ENCODE peak calls at places on chromosomes 7 and 10, in ten cellular contexts. One of them, this sample, is unnamed. For H3K4me1, the result is how much of the 10 kb centered on the place peaks cover.

GRCh38 chr7:117750612-117751563 is 122.4 kb downstream of the CTTNBP2 start:
- DNase-seq in prostate gland: no peak
- DNase-seq in sigmoid colon: no peak
- DNase-seq in transverse colon: no peak
- DNase-seq in GM23338: peak
- DNase-seq in stomach: no peak
- DNase-seq in Panc1: no peak
- DNase-seq in K562: peak
- DNase-seq in spleen: no peak
- DNase-seq in endothelial cell of umbilical vein: peak
- DNase-seq in this sample: no peak

GRCh38 chr10:120819366-120819765 is 31.8 kb upstream of the WDR11 start:
- DNase-seq in prostate gland: no peak
- DNase-seq in sigmoid colon: no peak
- DNase-seq in transverse colon: no peak
- DNase-seq in GM23338: no peak
- DNase-seq in stomach: no peak
- DNase-seq in Panc1: no peak
- DNase-seq in K562: no peak
- DNase-seq in spleen: no peak
- DNase-seq in endothelial cell of umbilical vein: no peak
- DNase-seq in this sample: no peak

GRCh38 chr10:44891721-44892120 is 19.4 kb upstream of the TMEM72 start:
- DNase-seq in prostate gland: no peak
- DNase-seq in sigmoid colon: no peak
- DNase-seq in transverse colon: no peak
- DNase-seq in GM23338: no peak
- DNase-seq in stomach: no peak
- DNase-seq in Panc1: no peak
- DNase-seq in K562: no peak
- DNase-seq in spleen: no peak
- DNase-seq in endothelial cell of umbilical vein: no peak
- DNase-seq in this sample: no peak

GRCh38 chr7:130901209-130901783 is 167.3 kb upstream of the KLF14 start:
- DNase-seq in prostate gland: peak
- DNase-seq in sigmoid colon: peak
- DNase-seq in transverse colon: peak
- DNase-seq in GM23338: no peak
- DNase-seq in stomach: peak
- DNase-seq in Panc1: peak
- DNase-seq in K562: no peak
- DNase-seq in spleen: no peak
- DNase-seq in endothelial cell of umbilical vein: no peak
- DNase-seq in this sample: peak

GRCh38 chr7:27933691-27934565 is 194.0 kb downstream of the TAX1BP1 start:
- DNase-seq in prostate gland: no peak
- DNase-seq in sigmoid colon: no peak
- DNase-seq in transverse colon: no peak
- DNase-seq in GM23338: peak
- DNase-seq in stomach: no peak
- DNase-seq in Panc1: no peak
- DNase-seq in K562: no peak
- DNase-seq in spleen: no peak
- DNase-seq in endothelial cell of umbilical vein: peak
- DNase-seq in this sample: no peak

GRCh38 chr7:18753972-18754610 is 258.5 kb downstream of the HDAC9 start:
- DNase-seq in prostate gland: no peak
- DNase-seq in sigmoid colon: no peak
- DNase-seq in transverse colon: no peak
- DNase-seq in GM23338: no peak
- DNase-seq in stomach: no peak
- DNase-seq in Panc1: no peak
- DNase-seq in K562: no peak
- DNase-seq in spleen: no peak
- DNase-seq in endothelial cell of umbilical vein: no peak
- DNase-seq in this sample: no peak

GRCh38 chr7:151249732-151250072 is 1.2 kb upstream of the SMARCD3 start:
- DNase-seq in prostate gland: peak
- DNase-seq in sigmoid colon: peak
- DNase-seq in transverse colon: peak
- DNase-seq in GM23338: peak
- DNase-seq in stomach: peak
- DNase-seq in Panc1: no peak
- DNase-seq in K562: peak
- DNase-seq in spleen: no peak
- DNase-seq in endothelial cell of umbilical vein: no peak
- DNase-seq in this sample: no peak

GRCh38 chr7:127532736-127533135 is 52.7 kb downstream of the GCC1 start:
- DNase-seq in prostate gland: no peak
- DNase-seq in sigmoid colon: no peak
- DNase-seq in transverse colon: no peak
- DNase-seq in GM23338: no peak
- DNase-seq in stomach: no peak
- DNase-seq in Panc1: no peak
- DNase-seq in K562: no peak
- DNase-seq in spleen: no peak
- DNase-seq in endothelial cell of umbilical vein: no peak
- DNase-seq in this sample: no peak

GRCh38 chr7:2017483-2017891 is 215.3 kb downstream of the MAD1L1 start:
- DNase-seq in prostate gland: no peak
- DNase-seq in sigmoid colon: peak
- DNase-seq in transverse colon: no peak
- DNase-seq in GM23338: no peak
- DNase-seq in stomach: no peak
- DNase-seq in Panc1: no peak
- DNase-seq in K562: no peak
- DNase-seq in spleen: no peak
- DNase-seq in endothelial cell of umbilical vein: no peak
- DNase-seq in this sample: peak

GRCh38 chr7:134946260-134946659 is 40.0 kb upstream of the AGBL3 start:
- DNase-seq in prostate gland: no peak
- DNase-seq in sigmoid colon: no peak
- DNase-seq in transverse colon: no peak
- DNase-seq in GM23338: no peak
- DNase-seq in stomach: no peak
- DNase-seq in Panc1: no peak
- DNase-seq in K562: no peak
- DNase-seq in spleen: no peak
- DNase-seq in endothelial cell of umbilical vein: no peak
- DNase-seq in this sample: no peak

GRCh38 chr7:93176961-93177580 is 28.9 kb upstream of the SAMD9L start:
- DNase-seq in prostate gland: no peak
- DNase-seq in sigmoid colon: no peak
- DNase-seq in transverse colon: no peak
- DNase-seq in GM23338: no peak
- DNase-seq in stomach: no peak
- DNase-seq in Panc1: no peak
- DNase-seq in K562: no peak
- DNase-seq in spleen: no peak
- DNase-seq in endothelial cell of umbilical vein: no peak
- DNase-seq in this sample: no peak

DNA sequence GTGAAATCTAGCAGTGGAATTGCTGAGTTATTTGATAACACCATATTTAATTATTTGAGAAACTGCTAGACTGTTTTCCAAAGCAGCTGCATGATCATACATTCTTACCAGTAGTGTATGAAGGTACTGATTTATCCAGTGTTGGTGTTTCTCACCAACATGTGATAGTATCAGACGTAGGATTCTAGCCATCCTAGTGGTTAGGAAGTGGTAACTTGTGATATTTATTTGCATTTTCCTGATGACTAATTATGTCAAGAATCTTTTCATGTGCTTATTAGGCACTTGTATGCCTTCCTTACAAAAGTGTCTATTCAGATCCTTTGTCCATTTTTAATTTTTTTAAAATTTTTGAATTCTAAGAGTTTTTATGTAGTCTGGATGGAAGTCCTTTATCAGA is 54.2 kb upstream of the PLXDC2 start:
- DNase-seq in prostate gland: no peak
- DNase-seq in sigmoid colon: no peak
- DNase-seq in transverse colon: no peak
- DNase-seq in GM23338: no peak
- DNase-seq in stomach: no peak
- DNase-seq in Panc1: no peak
- DNase-seq in K562: no peak
- DNase-seq in spleen: no peak
- DNase-seq in endothelial cell of umbilical vein: no peak
- DNase-seq in this sample: no peak
- H3K27ac ChIP-seq in prostate gland: no peak
- H3K27ac ChIP-seq in sigmoid colon: no peak
- H3K27ac ChIP-seq in transverse colon: no peak
- H3K27ac ChIP-seq in GM23338: no peak
- H3K27ac ChIP-seq in stomach: no peak
- H3K27ac ChIP-seq in Panc1: no peak
- H3K27ac ChIP-seq in K562: no peak
- H3K27ac ChIP-seq in spleen: no peak
- H3K27ac ChIP-seq in endothelial cell of umbilical vein: no peak
- H3K27ac ChIP-seq in this sample: no peak

GRCh38 chr10:79244841-79245504 is 102.3 kb upstream of the PPIF start:
- DNase-seq in prostate gland: no peak
- DNase-seq in sigmoid colon: no peak
- DNase-seq in transverse colon: peak
- DNase-seq in GM23338: no peak
- DNase-seq in stomach: no peak
- DNase-seq in Panc1: no peak
- DNase-seq in K562: no peak
- DNase-seq in spleen: peak
- DNase-seq in endothelial cell of umbilical vein: no peak
- DNase-seq in this sample: no peak

GRCh38 chr10:79246606-79247275 is 100.5 kb upstream of the PPIF start:
- DNase-seq in prostate gland: no peak
- DNase-seq in sigmoid colon: peak
- DNase-seq in transverse colon: no peak
- DNase-seq in GM23338: no peak
- DNase-seq in stomach: no peak
- DNase-seq in Panc1: no peak
- DNase-seq in K562: no peak
- DNase-seq in spleen: no peak
- DNase-seq in endothelial cell of umbilical vein: peak
- DNase-seq in this sample: peak

GRCh38 chr10:79245539-79246208 is 101.6 kb upstream of the PPIF start:
- DNase-seq in prostate gland: no peak
- DNase-seq in sigmoid colon: no peak
- DNase-seq in transverse colon: no peak
- DNase-seq in GM23338: no peak
- DNase-seq in stomach: no peak
- DNase-seq in Panc1: no peak
- DNase-seq in K562: no peak
- DNase-seq in spleen: no peak
- DNase-seq in endothelial cell of umbilical vein: peak
- DNase-seq in this sample: no peak

GRCh38 chr10:79247373-79248137 is 99.7 kb upstream of the PPIF start:
- DNase-seq in prostate gland: no peak
- DNase-seq in sigmoid colon: no peak
- DNase-seq in transverse colon: no peak
- DNase-seq in GM23338: no peak
- DNase-seq in stomach: no peak
- DNase-seq in Panc1: no peak
- DNase-seq in K562: no peak
- DNase-seq in spleen: no peak
- DNase-seq in endothelial cell of umbilical vein: no peak
- DNase-seq in this sample: no peak

GRCh38 chr10:79246209-79246581 is 101.1 kb upstream of the PPIF start:
- DNase-seq in prostate gland: no peak
- DNase-seq in sigmoid colon: peak
- DNase-seq in transverse colon: no peak
- DNase-seq in GM23338: no peak
- DNase-seq in stomach: peak
- DNase-seq in Panc1: no peak
- DNase-seq in K562: no peak
- DNase-seq in spleen: no peak
- DNase-seq in endothelial cell of umbilical vein: peak
- DNase-seq in this sample: no peak
- H3K4me1 ChIP-seq in prostate gland: under half
- H3K4me1 ChIP-seq in sigmoid colon: half or more
- H3K4me1 ChIP-seq in transverse colon: half or more
- H3K4me1 ChIP-seq in GM23338: under half
- H3K4me1 ChIP-seq in stomach: half or more
- H3K4me1 ChIP-seq in Panc1: under half
- H3K4me1 ChIP-seq in K562: under half
- H3K4me1 ChIP-seq in spleen: half or more
- H3K4me1 ChIP-seq in endothelial cell of umbilical vein: under half
- H3K4me1 ChIP-seq in this sample: half or more

DNA sequence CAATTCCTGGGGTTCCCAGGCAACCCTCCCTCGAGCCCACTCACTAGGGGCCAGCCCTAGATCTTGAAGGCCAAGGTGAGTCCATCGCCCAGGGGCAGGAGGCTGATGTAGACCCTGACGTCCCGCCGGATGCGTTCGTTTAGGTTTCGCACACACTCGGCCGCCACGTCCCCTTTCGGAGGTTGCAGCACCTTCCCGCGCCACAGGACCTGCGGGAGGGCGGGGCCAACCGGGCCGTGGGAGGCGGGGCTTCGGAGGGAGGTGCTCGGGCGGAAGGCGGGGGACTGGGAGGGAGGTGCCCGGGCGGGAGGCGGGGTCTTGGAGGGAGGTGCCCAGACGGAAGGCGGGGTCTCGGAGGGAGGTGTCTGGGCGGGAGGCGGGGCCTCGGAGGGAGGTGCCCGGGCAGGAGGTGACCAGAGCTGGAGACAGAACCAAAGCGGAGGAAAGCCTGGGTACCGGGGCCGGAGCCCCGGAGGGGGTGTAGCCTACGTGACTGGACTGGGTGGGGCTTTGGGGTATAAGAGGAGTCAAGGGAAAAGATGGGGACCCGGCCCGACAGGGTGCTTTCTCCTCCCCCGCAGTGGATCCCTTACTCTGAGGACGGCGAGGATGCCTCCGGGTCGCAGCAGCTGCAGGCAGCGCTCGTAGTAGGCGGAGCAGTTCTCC is 1.6 kb downstream of the COMTD1 start:
- DNase-seq in prostate gland: peak
- DNase-seq in sigmoid colon: peak
- DNase-seq in transverse colon: peak
- DNase-seq in GM23338: peak
- DNase-seq in stomach: peak
- DNase-seq in Panc1: no peak
- DNase-seq in K562: peak
- DNase-seq in spleen: peak
- DNase-seq in endothelial cell of umbilical vein: peak
- DNase-seq in this sample: peak
- TF ChIP-seq POLR2AphosphoS5 in prostate gland: peak
- TF ChIP-seq POLR2AphosphoS5 in sigmoid colon: peak
- TF ChIP-seq POLR2AphosphoS5 in transverse colon: no peak
- TF ChIP-seq POLR2AphosphoS5 in GM23338: peak
- TF ChIP-seq POLR2AphosphoS5 in stomach: no peak
- TF ChIP-seq POLR2AphosphoS5 in Panc1: no peak
- TF ChIP-seq POLR2AphosphoS5 in K562: peak
- TF ChIP-seq POLR2AphosphoS5 in spleen: peak
- TF ChIP-seq POLR2AphosphoS5 in endothelial cell of umbilical vein: no peak
- TF ChIP-seq POLR2AphosphoS5 in this sample: no peak

DNA sequence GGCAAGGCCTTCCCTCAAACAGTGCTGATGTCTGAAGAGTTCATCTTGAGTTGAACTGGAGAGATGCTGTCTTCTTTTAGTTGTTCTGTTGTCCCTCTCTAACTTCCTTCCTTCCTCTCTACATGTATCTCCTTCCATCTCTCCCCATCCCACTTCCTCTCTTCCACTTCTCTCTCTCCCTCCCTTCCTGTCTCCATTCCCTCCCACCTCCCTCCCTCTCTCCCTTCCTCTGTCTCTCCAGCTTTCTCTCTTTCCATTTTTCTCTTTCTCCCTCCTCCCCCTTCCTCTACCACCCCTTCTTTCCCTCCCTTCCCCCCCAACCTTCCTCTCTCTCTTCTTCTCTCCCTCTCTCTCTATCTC is 40.7 kb upstream of the TNS3 start:
- DNase-seq in prostate gland: no peak
- DNase-seq in sigmoid colon: no peak
- DNase-seq in transverse colon: no peak
- DNase-seq in GM23338: no peak
- DNase-seq in stomach: no peak
- DNase-seq in Panc1: no peak
- DNase-seq in K562: no peak
- DNase-seq in spleen: no peak
- DNase-seq in endothelial cell of umbilical vein: no peak
- DNase-seq in this sample: no peak
- H3K27ac ChIP-seq in prostate gland: no peak
- H3K27ac ChIP-seq in sigmoid colon: peak
- H3K27ac ChIP-seq in transverse colon: peak
- H3K27ac ChIP-seq in GM23338: no peak
- H3K27ac ChIP-seq in stomach: peak
- H3K27ac ChIP-seq in Panc1: peak
- H3K27ac ChIP-seq in K562: no peak
- H3K27ac ChIP-seq in spleen: peak
- H3K27ac ChIP-seq in endothelial cell of umbilical vein: no peak
- H3K27ac ChIP-seq in this sample: peak